ENCODE peak calls at places on chromosomes 6 and 20, in seven cellular contexts. V, T, B, C, O, M and E are unnamed samples.

GRCh38 chr6:109672204-109672603 is 18.8 kb downstream of the AK9 start:
- DNase-seq in V (peak), T (peak), B (no peak), C (no peak), O (no peak), M (no peak), E (no peak)

GRCh38 chr6:101558712-101559111 is 165.2 kb downstream of the GRIK2 start:
- DNase-seq in V (no peak), T (no peak), B (no peak), C (no peak), O (no peak), M (no peak), E (no peak)

GRCh38 chr6:104771258-104771832 is 88.4 kb downstream of the HACE1 start:
- DNase-seq in V (peak), T (peak), B (no peak), C (no peak), O (no peak), M (no peak), E (peak)

GRCh38 chr6:163460307-163460782 is 45.8 kb downstream of the QKI start:
- DNase-seq in V (peak), T (peak), B (no peak), C (peak), O (no peak), M (no peak), E (no peak)

GRCh38 chr6:32807020-32807580 is 9.7 kb downstream of the HLA-DOB start:
- DNase-seq in V (no peak), T (no peak), B (no peak), C (no peak), O (no peak), M (peak), E (no peak)

GRCh38 chr20:24736131-24736843 is 212.8 kb upstream of the CST7 start:
- DNase-seq in V (no peak), T (peak), B (no peak), C (no peak), O (no peak), M (no peak), E (no peak)

GRCh38 chr6:18260448-18261106 is 3.8 kb downstream of the DEK start:
- DNase-seq in V (peak), T (peak), B (peak), C (peak), O (no peak), M (no peak), E (no peak)

GRCh38 chr6:98832282-98833100 is 1.9 kb upstream of the POU3F2 start:
- DNase-seq in V (peak), T (peak), B (peak), C (no peak), O (peak), M (peak), E (peak)

GRCh38 chr6:53568776-53569616 is 24.1 kb upstream of the GCLC start:
- DNase-seq in V (no peak), T (peak), B (no peak), C (no peak), O (no peak), M (no peak), E (no peak)

GRCh38 chr6:88573971-88574370 is 389.4 kb downstream of the RNGTT start:
- DNase-seq in V (no peak), T (no peak), B (no peak), C (no peak), O (no peak), M (no peak), E (peak)

GRCh38 chr6:144151010-144151727 is 852 bp downstream of the STX11 start:
- DNase-seq in V (no peak), T (no peak), B (no peak), C (peak), O (no peak), M (no peak), E (no peak)